ENCODE peak calls at places on chromosomes 13 and 19, in five cellular contexts. V is HFFc6, M is mammary epithelial cell, Y is neural crest cell, N is suprapubic skin. U is an unnamed sample.

GRCh38 chr13:66859078-66859477 is 371.1 kb downstream of the PCDH9 start:
- DNase-seq in V (no peak), M (no peak), Y (no peak), N (no peak), U (no peak)

GRCh38 chr19:39825093-39825463 is 8.9 kb downstream of the DYRK1B start:
- DNase-seq in V (no peak), M (no peak), Y (no peak), N (no peak), U (no peak)

GRCh38 chr13:87234981-87235380 is 436.2 kb upstream of the SLITRK5 start:
- DNase-seq in V (no peak), M (peak; percentile 40), Y (no peak), N (no peak), U (no peak)

GRCh38 chr19:49142866-49143335 is 12.3 kb downstream of the HRC start:
- DNase-seq in V (peak; percentile 85), M (peak; percentile 76), Y (peak; percentile 90), N (peak; percentile 82), U (peak; percentile 73)

GRCh38 chr19:7912144-7912696 is 2.4 kb upstream of the TGFBR3L start:
- DNase-seq in V (no peak), M (no peak), Y (no peak), N (no peak), U (no peak)

GRCh38 chr19:4913996-4914735 is 4.9 kb downstream of the UHRF1 start:
- DNase-seq in V (peak; percentile 8), M (no peak), Y (no peak), N (no peak), U (no peak)

GRCh38 chr19:41206926-41207750 is 11.9 kb upstream of the AXL start:
- DNase-seq in V (no peak), M (no peak), Y (no peak), N (peak; percentile 95), U (no peak)

GRCh38 chr13:38355595-38356120 is 6.0 kb downstream of the UFM1 start:
- DNase-seq in V (no peak), M (no peak), Y (no peak), N (no peak), U (no peak)

GRCh38 chr19:3343619-3344502 is 22.5 kb upstream of the NFIC start:
- DNase-seq in V (peak; percentile 64), M (peak; percentile 81), Y (no peak), N (peak; percentile 94), U (peak; percentile 69)

GRCh38 chr13:25927966-25928365 is 123.8 kb downstream of the SHISA2 start:
- DNase-seq in V (no peak), M (no peak), Y (no peak), N (no peak), U (no peak)

GRCh38 chr13:94607056-94607455 is 5.4 kb downstream of the GPR180 start:
- DNase-seq in V (no peak), M (no peak), Y (no peak), N (no peak), U (no peak)

GRCh38 chr19:52296773-52297600 is at the start of gene ZNF480:
- DNase-seq in V (peak; percentile 64), M (peak; percentile 67), Y (peak; percentile 63), N (peak; percentile 90), U (peak; percentile 72)
- TF ChIP-seq CTCF in V (peak; percentile 32), M (no peak), Y (peak; percentile 32), N (no peak), U (no peak)

GRCh38 chr19:35746556-35746955 is 1.1 kb downstream of the PSENEN start:
- DNase-seq in V (no peak), M (no peak), Y (no peak), N (no peak), U (no peak)

GRCh38 chr19:35746087-35746462 is 624 bp downstream of the PSENEN start:
- DNase-seq in V (no peak), M (no peak), Y (no peak), N (no peak), U (no peak)

GRCh38 chr19:35750167-35750566 is 1.8 kb downstream of the LIN37 start:
- DNase-seq in V (no peak), M (no peak), Y (no peak), N (no peak), U (no peak)

GRCh38 chr19:35745328-35746086 is at the start of the genes PSENEN and U2AF1L4:
- DNase-seq in V (peak; percentile 98), M (peak; percentile 99), Y (peak; percentile 85), N (peak; percentile 99), U (peak; percentile 70)

DNA sequence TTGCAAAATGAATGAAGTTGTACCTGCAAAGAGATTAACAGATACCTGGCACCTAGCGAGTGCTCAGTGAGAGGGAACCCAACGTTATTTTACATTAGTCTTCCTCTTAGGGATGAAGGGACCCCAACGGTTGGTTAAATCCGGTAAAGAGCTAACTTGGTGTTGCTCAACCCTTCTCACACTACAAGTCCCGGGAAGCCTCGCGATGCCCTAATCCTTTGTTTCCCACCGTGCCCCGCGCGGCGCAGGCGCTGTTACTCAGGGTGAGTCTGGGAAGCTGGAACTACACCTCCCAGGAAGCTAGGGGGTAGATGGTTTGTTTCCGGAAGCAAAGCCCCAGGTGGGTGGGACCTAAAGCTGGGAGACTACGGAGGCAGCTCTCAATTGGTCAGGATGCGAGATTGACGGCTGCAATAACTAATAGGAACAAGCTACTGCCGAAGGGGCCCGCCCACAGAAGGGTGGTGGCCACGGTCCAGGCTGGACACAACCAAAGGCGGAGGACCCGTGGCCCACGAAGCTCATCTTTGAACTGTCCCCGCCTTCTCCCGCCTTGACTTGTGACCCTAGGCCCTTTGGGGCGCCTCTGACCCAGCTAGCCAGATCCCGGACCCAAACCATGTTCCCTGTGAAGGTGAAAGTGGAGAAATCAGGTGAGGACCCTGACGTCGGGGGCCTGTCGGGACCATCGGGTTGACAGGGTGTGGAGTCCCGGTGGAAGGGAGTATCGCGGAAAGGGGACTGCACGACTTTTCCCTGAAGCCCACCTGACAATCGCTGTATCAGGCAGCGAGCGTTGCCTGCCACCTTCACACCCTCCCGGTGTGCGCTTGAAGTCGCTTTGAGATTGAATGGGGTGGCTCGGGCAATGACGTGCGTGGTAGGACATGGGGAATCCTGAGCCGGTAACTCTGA is at the start of gene LIN37:
- DNase-seq in V (peak; percentile 99), M (peak; percentile 99), Y (peak; percentile 98), N (peak; percentile 100), U (peak; percentile 99)
- TF ChIP-seq CTCF in V (peak; percentile 29), M (no peak), Y (no peak), N (no peak), U (no peak)

GRCh38 chr19:10295305-10295846 is 5.6 kb downstream of the ICAM5 start:
- DNase-seq in V (no peak), M (no peak), Y (no peak), N (no peak), U (no peak)
- TF ChIP-seq CTCF in V (peak; percentile 18), M (no peak), Y (no peak), N (no peak), U (no peak)

GRCh38 chr19:45238556-45238955 is 6.7 kb downstream of the EXOC3L2 start:
- DNase-seq in V (no peak), M (no peak), Y (no peak), N (no peak), U (no peak)
- TF ChIP-seq CTCF in V (no peak), M (no peak), Y (no peak), N (no peak), U (no peak)